ENCODE peak calls at places on chromosome 22, in nine cellular contexts. N is GM23248, F is ELR, W is upper lobe of right lung, D is RWPE1, X is neural crest cell, K is ELF-1, G is B cell, J is tibial nerve. H is an unnamed sample.

GRCh38 chr22:49323751-49324415 is 503.8 kb downstream of the BRD1 start:
- DNase-seq in W (peak; percentile 52), K (no peak), D (no peak), N (no peak), G (peak; percentile 10), F (no peak), J (no peak), X (no peak), H (no peak)

GRCh38 chr22:25159028-25159427 is 40.6 kb upstream of the CRYBB3 start:
- DNase-seq in X (no peak), G (no peak), D (no peak), F (peak; percentile 40), K (no peak), W (no peak), J (no peak), N (peak; percentile 9), H (no peak)

GRCh38 chr22:43910178-43910695 is 13.4 kb upstream of the PNPLA3 start:
- DNase-seq in N (no peak), X (no peak), J (no peak), F (no peak), D (no peak), W (no peak), G (no peak), K (no peak), H (no peak)

GRCh38 chr22:23244690-23245044 is 64.4 kb downstream of the BCR start:
- DNase-seq in G (no peak), N (no peak), F (no peak), X (no peak), D (no peak), W (no peak), K (no peak), J (no peak), H (no peak)

GRCh38 chr22:50084085-50084484 is 1.1 kb downstream of the MLC1 start:
- DNase-seq in K (no peak), J (no peak), G (peak; percentile 31), N (no peak), W (no peak), D (no peak), X (no peak), F (no peak), H (no peak)

GRCh38 chr22:31262369-31263133 is 29.7 kb downstream of the PIK3IP1 start:
- DNase-seq in N (no peak), D (no peak), J (no peak), X (no peak), F (no peak), G (no peak), W (no peak), K (no peak), H (no peak)

GRCh38 chr22:37803195-37803635 is 4.5 kb upstream of the GCAT start:
- DNase-seq in J (no peak), W (no peak), G (peak; percentile 38), N (no peak), X (no peak), D (no peak), K (peak; percentile 41), F (no peak), H (no peak)

GRCh38 chr22:44623771-44624510 is 78.1 kb upstream of the PRR5 start:
- DNase-seq in G (no peak), X (peak; percentile 38), F (peak; percentile 34), D (peak; percentile 16), W (no peak), N (no peak), K (peak; percentile 41), J (no peak), H (no peak)

GRCh38 chr22:17379939-17380710 is 10.9 kb downstream of the CECR2 start:
- DNase-seq in X (no peak), D (no peak), G (no peak), W (no peak), J (no peak), K (no peak), N (no peak), F (no peak), H (no peak)

GRCh38 chr22:26894766-26895485 is 237.5 kb downstream of the MIAT start:
- DNase-seq in D (peak; percentile 85), F (peak; percentile 86), N (peak; percentile 95), G (no peak), J (no peak), W (no peak), K (no peak), X (no peak), H (no peak)

GRCh38 chr22:20579273-20580120 is 72.1 kb downstream of the MED15 start:
- DNase-seq in F (no peak), W (no peak), D (no peak), K (no peak), G (no peak), J (no peak), N (no peak), X (no peak), H (no peak)

GRCh38 chr22:44441401-44442185 is 56.4 kb downstream of the RTL6 start:
- DNase-seq in D (no peak), F (no peak), G (no peak), J (no peak), K (no peak), N (no peak), W (peak; percentile 48), X (no peak), H (no peak)

GRCh38 chr22:36117053-36117554 is 43.5 kb downstream of the APOL3 start:
- DNase-seq in N (no peak), F (no peak), X (no peak), K (no peak), G (no peak), D (no peak), J (no peak), W (no peak), H (no peak)

GRCh38 chr22:44929348-44930015 is 80.3 kb downstream of the PHF21B start:
- DNase-seq in W (no peak), D (no peak), X (no peak), F (no peak), G (no peak), N (no peak), J (no peak), K (no peak), H (no peak)

GRCh38 chr22:35609261-35609660 is 7.9 kb downstream of the MB start:
- DNase-seq in N (no peak), X (no peak), K (no peak), W (no peak), F (no peak), G (no peak), D (no peak), J (no peak), H (no peak)

GRCh38 chr22:20566420-20567260 is 59.2 kb downstream of the MED15 start:
- DNase-seq in J (no peak), F (peak; percentile 83), X (no peak), W (peak; percentile 63), G (no peak), N (peak; percentile 93), D (peak; percentile 41), K (no peak), H (peak; percentile 56)

GRCh38 chr22:37100589-37101127 is 8.9 kb downstream of the TMPRSS6 start:
- DNase-seq in G (no peak), F (no peak), W (no peak), D (no peak), K (no peak), J (no peak), N (no peak), X (no peak), H (no peak)

GRCh38 chr22:22060200-22061084 is 77.9 kb upstream of the TOP3B start:
- DNase-seq in K (peak; percentile 75), F (peak; percentile 51), D (peak; percentile 41), G (peak; percentile 58), N (peak; percentile 43), J (peak; percentile 29), X (peak; percentile 57), W (peak; percentile 83), H (peak; percentile 46)

GRCh38 chr22:25956801-25957200 is 212.5 kb upstream of the SEZ6L start:
- DNase-seq in W (no peak), G (no peak), F (no peak), K (no peak), J (no peak), N (no peak), X (no peak), D (no peak), H (no peak)

GRCh38 chr22:37627545-37627944 is 11.9 kb upstream of the SH3BP1 start:
- DNase-seq in D (no peak), J (no peak), G (peak; percentile 80), K (no peak), X (no peak), W (no peak), F (no peak), N (no peak), H (no peak)

GRCh38 chr22:19176175-19176630 is 2.3 kb downstream of the SLC25A1 start:
- DNase-seq in N (no peak), F (no peak), J (no peak), X (no peak), D (no peak), W (no peak), G (no peak), K (peak; percentile 56), H (no peak)

GRCh38 chr22:21686634-21687393 is 21.0 kb downstream of the PPIL2 start:
- DNase-seq in F (no peak), N (no peak), K (no peak), D (no peak), X (no peak), W (no peak), G (no peak), J (no peak), H (no peak)

GRCh38 chr22:28075260-28075981 is 156.4 kb upstream of the PITPNB start:
- DNase-seq in D (peak; percentile 14), K (no peak), G (no peak), X (no peak), N (peak; percentile 90), W (no peak), J (peak; percentile 22), F (peak; percentile 74), H (peak; percentile 57)

H was measured in left cardiac atrium.